ENCODE peak calls at places on chromosomes 4 and X, in six cellular contexts. J, F, Q, G, D and R are unnamed samples.

GRCh38 chr4:88859191-88859812 is 161.7 kb upstream of the NAP1L5 start:
- DNase-seq in J (no peak), F (no peak), Q (no peak), G (no peak), D (no peak), R (no peak)

GRCh38 chr4:113169368-113169767 is 119.9 kb downstream of the ANK2 start:
- DNase-seq in J (no peak), F (no peak), Q (no peak), G (peak), D (no peak), R (no peak)

GRCh38 chr4:24070117-24070516 is 180.3 kb upstream of the PPARGC1A start:
- DNase-seq in J (no peak), F (no peak), Q (no peak), G (no peak), D (no peak), R (no peak)

GRCh38 chr4:175731506-175731905 is 80.6 kb downstream of the GPM6A start:
- DNase-seq in J (no peak), F (no peak), Q (no peak), G (no peak), D (no peak), R (no peak)

GRCh38 chrX:13101439-13102139 is 57.2 kb upstream of the FAM9C start:
- DNase-seq in J (peak), F (no peak), Q (peak), G (no peak), D (no peak), R (peak)

GRCh38 chrX:70924294-70924693 is 6.6 kb downstream of the SLC7A3 start:
- DNase-seq in J (no peak), F (no peak), Q (no peak), G (no peak), D (no peak), R (no peak)

GRCh38 chrX:25531096-25531495 is 515.3 kb upstream of the ARX start:
- DNase-seq in J (no peak), F (no peak), Q (no peak), G (no peak), D (no peak), R (no peak)

GRCh38 chrX:65502618-65503017 is 32.0 kb downstream of the LAS1L start:
- DNase-seq in J (no peak), F (no peak), Q (no peak), G (no peak), D (no peak), R (no peak)

GRCh38 chr4:183074288-183074990 is 24.6 kb upstream of the WWC2 start:
- DNase-seq in J (no peak), F (no peak), Q (no peak), G (no peak), D (no peak), R (no peak)

GRCh38 chr4:27215421-27215820 is 354.8 kb downstream of the STIM2 start:
- DNase-seq in J (no peak), F (no peak), Q (no peak), G (no peak), D (no peak), R (no peak)

GRCh38 chr4:69831646-69832325 is 28.2 kb downstream of the SULT1E1 start:
- DNase-seq in J (no peak), F (no peak), Q (no peak), G (no peak), D (no peak), R (peak)

GRCh38 chr4:184196730-184197355 is 20.8 kb downstream of the ENPP6 start:
- DNase-seq in J (no peak), F (no peak), Q (no peak), G (no peak), D (no peak), R (no peak)

GRCh38 chr4:3830774-3831528 is 64.8 kb downstream of the ADRA2C start:
- DNase-seq in J (no peak), F (no peak), Q (no peak), G (no peak), D (no peak), R (no peak)

GRCh38 chr4:55437823-55438222 is 42.1 kb downstream of the TMEM165 start:
- DNase-seq in J (no peak), F (no peak), Q (no peak), G (no peak), D (no peak), R (no peak)

GRCh38 chr4:80097395-80098177 is 24.6 kb upstream of the ANTXR2 start:
- DNase-seq in J (no peak), F (no peak), Q (no peak), G (peak), D (no peak), R (no peak)

GRCh38 chr4:139560396-139561084 is 4.5 kb upstream of the SETD7 start:
- DNase-seq in J (no peak), F (no peak), Q (no peak), G (no peak), D (no peak), R (no peak)

GRCh38 chr4:85707591-85707990 is 232.6 kb downstream of the ARHGAP24 start:
- DNase-seq in J (no peak), F (no peak), Q (no peak), G (no peak), D (no peak), R (no peak)

GRCh38 chr4:26015133-26015651 is 101.2 kb downstream of the SMIM20 start:
- DNase-seq in J (no peak), F (no peak), Q (no peak), G (peak), D (no peak), R (no peak)

GRCh38 chr4:39689970-39690369 is 8.0 kb upstream of the UBE2K start:
- DNase-seq in J (no peak), F (no peak), Q (no peak), G (no peak), D (no peak), R (no peak)
- TF ChIP-seq POLR2A in J (no peak), F (no peak), Q (no peak), G (no peak), D (no peak), R (no peak)

DNA sequence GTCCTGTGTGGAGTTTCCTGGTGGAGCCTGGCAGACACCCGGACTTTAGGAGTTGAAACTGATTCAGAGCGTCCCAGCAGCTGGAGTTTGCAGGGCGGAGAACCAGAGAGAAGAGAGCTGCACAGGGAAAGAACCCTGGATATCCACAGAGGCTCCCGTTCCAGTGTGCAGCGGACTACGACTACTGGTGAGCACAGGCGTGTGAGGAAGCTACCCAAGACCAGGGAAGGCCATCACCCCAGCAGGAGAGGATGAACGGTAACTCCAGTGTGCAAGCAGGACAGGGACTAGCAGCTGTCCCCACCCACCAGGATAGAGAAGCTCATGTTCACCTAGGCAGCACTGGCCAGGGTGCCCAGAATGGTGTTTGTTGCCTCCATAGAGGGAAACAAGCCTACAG is 2.3 kb downstream of the LAGE3 start:
- DNase-seq in J (no peak), F (no peak), Q (no peak), G (peak), D (no peak), R (no peak)
- TF ChIP-seq POLR2A in J (no peak), F (no peak), Q (no peak), G (no peak), D (no peak), R (no peak)

GRCh38 chrX:46446727-46447378 is 98.4 kb downstream of the ZNF674 start:
- DNase-seq in J (peak), F (peak), Q (peak), G (peak), D (no peak), R (peak)
- TF ChIP-seq POLR2A in J (peak), F (peak), Q (peak), G (peak), D (no peak), R (peak)

DNA sequence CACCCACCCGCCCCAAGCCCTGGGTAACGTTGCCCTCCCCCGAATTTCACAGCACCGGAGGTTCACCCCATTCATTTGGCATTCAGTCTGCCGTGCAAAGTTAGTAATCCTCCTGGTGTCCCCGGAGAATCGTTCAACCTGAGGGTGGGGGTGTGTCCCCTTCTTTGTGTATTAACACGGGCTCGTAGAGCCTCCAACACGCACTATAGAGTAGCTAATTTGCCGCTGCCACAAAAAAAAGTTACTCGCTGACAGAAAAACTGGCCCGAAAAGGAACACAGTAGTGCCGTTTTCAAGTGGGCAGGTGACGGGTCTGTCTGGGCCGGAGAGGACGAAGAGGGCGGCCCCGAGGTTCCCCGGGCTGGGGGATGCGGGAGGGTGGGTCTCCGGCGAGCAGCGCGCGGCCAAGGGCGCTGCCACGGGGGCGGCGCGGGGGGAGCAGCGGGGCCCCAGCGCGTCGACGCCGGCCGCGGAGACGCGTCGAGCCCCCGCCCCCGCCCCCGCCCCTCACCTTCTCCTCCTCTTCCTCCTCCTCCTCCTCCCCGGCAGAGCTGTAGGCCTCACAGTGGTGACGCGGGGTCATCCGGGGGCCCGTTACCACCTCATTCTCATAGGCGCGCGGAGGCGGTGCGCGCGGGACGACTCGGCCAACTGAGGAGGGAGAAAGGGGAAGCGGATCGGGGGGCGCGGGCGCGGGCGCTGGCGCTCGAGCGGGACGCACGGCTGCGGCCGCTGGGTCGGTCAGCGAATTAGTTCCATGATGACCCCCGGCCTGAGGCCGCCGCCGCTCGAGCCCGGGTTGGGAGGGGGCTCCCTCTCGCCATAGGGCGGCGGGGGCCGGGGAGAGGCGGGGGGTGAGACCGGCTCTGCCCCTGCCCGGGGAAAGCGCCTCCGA is 581 bp downstream of the CCNI start:
- DNase-seq in J (peak), F (peak), Q (no peak), G (peak), D (no peak), R (peak)
- TF ChIP-seq POLR2A in J (peak), F (no peak), Q (peak), G (peak), D (no peak), R (no peak)

DNA sequence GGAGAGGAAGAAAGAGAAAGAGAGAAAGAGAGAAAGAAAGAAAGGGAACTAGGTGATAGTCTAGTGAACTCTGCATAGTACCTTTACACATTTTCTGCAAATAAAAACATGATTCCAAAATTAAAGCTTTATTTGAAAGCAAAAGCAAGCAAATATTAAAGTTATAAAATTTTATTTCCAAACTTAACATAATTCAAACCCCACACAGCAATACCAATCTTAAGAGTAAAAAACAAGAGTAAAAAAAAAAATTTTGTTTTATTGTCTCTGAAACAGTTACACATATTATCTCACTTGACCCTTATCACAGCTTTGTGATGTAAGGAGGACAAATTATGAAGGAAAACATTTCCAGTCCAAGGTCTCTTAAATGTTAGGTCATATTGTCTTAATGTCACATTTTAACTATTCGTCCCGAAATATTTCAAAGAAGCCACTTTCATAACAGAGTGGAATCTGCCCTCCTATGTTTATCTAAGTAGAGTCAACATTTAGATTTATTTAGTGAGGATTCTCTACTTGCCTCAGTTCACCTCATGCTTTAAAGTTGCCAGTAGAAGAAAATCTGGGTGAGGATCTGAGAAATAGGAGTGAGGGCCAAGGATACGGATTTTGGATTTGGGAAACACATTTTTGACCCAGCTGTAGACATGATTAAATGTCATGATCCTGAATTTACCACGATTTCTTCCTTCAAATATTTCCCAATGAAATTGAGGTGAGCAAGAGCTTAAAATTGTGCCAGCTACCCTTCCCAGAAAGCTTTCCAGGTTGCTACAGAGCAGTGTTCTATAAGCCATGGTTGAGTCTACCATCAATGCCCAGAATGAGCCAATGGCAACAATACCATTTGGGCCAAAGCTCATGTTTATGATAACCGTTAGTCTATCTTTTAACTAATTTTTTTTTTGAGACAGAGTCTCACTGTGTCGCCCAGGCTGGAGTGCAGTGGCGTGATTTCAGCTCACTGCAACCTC is 7.5 kb upstream of the FGA start:
- DNase-seq in J (no peak), F (no peak), Q (no peak), G (no peak), D (no peak), R (no peak)
- TF ChIP-seq POLR2A in J (no peak), F (no peak), Q (no peak), G (no peak), D (no peak), R (no peak)

DNA sequence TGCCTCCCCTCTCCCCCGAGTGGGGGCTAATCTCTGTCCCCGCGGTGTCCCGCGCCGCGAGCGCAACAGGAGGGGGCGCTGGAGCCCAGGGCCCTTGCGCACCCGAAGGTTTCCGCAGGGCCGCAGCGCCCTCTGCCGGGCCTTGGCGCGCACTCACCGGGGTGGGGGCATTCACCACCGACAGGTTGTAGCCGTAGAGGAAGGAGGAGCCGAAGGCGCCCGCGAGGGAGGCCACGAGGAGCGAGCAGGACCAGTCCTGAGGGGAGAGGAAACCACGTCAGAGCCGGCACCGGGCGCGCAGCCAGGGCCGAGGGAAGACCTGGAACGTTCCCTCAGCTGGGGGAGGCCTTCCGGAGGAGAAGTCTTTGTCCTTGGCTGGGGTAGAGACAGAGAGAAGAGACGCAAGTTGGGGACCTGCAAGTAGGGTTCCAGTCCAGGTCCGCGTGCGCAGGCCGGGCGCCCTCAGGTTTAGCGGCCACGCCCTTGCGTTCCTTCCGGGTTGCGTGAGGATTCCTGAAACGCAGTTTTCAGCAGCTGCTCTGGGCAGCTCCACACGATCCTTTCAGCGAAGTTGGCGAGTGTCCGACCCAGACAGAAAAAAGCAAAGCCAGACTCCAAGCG is 2.4 kb downstream of the SLC2A9 start:
- DNase-seq in J (peak), F (peak), Q (peak), G (peak), D (no peak), R (peak)
- TF ChIP-seq POLR2A in J (peak), F (peak), Q (peak), G (peak), D (no peak), R (peak)

DNA sequence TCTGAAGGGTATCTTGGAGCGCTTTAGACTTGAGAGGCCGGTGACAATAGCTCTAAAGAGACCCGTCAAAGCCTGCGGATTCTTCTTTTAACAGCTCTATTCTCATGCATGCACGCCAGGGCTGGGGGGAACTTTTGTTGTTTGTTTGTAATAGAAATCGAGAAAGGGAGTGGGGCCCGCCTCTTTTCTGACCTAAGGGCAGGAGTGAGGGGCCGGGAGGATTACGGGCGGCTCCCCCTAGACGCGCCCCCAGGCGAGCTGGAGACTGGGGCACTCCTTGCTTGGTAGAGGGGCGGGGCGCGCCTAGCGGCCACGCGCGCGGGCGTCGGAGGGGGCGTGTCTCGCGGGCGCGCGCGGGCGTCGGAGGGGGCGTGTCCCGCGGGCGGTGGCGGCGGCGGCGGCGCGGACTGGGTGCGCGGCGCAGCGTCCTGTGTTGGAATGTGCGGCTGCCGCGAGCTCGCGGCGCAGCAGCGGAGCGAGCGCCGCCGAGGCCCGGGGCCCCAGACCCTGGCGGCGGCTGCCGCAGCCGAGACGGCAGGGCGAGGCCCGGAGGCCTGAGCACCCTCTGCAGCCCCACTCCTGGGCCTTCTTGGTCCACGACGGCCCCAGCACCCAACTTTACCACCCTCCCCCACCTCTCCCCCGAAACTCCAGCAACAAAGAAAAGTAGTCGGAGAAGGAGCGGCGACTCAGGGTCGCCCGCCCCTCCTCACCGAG is at the start of gene REST:
- DNase-seq in J (peak), F (peak), Q (peak), G (peak), D (no peak), R (peak)
- TF ChIP-seq POLR2A in J (peak), F (no peak), Q (peak), G (peak), D (no peak), R (peak)

GRCh38 chrX:41946973-41947612 is 23.7 kb upstream of the CASK start:
- DNase-seq in J (no peak), F (no peak), Q (no peak), G (no peak), D (no peak), R (no peak)

GRCh38 chrX:41952102-41952501 is 28.7 kb upstream of the CASK start:
- DNase-seq in J (no peak), F (no peak), Q (no peak), G (no peak), D (no peak), R (no peak)

GRCh38 chrX:41946230-41946629 is 22.9 kb upstream of the CASK start:
- DNase-seq in J (no peak), F (no peak), Q (no peak), G (no peak), D (no peak), R (no peak)
- TF ChIP-seq POLR2A in J (no peak), F (no peak), Q (no peak), G (no peak), D (no peak), R (no peak)

DNA sequence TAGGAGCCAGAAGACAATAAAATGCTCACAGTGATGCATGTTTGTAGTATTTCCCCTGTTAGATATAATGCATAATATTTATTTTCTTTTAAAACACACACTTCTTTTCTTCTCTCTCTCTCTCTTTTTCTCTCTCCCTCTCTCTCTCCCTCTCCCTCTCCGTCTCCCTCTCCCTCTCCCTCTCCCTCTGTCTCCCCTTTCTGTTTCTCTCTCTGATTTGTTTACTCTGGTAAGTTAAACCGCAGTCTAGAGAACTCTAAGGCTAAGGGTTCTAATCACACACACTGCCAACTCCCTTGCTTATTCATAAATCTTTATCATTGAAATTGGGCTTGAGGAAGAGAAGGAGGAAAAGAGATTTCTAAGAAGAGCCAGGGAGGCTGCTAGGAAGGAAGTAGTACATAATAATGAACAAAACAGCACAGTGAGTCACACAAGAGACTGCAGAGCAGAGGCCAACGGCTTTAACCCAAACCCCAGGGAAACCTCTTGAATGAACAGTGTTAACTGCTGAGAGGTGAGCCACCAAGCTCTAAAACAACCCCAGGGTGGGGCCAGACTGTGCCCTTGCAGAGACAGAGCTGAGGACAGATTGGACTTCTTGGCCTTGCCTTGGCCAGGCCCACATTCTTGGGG is 9.1 kb upstream of the PHOX2B start:
- DNase-seq in J (no peak), F (peak), Q (no peak), G (no peak), D (no peak), R (no peak)
- TF ChIP-seq POLR2A in J (no peak), F (no peak), Q (no peak), G (no peak), D (no peak), R (no peak)